ENCODE peak calls at places on chromosomes 13 and 19, in five cellular contexts. K is PC-3, C is MM.1S, H is hepatocyte, W is Karpas-422. M is an unnamed sample.

GRCh38 chr13:51315658-51316057 is 23.8 kb upstream of the SERPINE3 start:
- DNase-seq in K (no peak), C (no peak), H (no peak), W (no peak), M (peak; percentile 53)

GRCh38 chr19:43519436-43520088 is 7.4 kb downstream of the ETHE1 start:
- DNase-seq in K (peak; percentile 83), C (peak; percentile 72), H (peak; percentile 92), W (peak; percentile 89), M (peak; percentile 94)

GRCh38 chr13:24281188-24282008 is 28.0 kb upstream of the C1QTNF9 start:
- DNase-seq in K (no peak), C (no peak), H (no peak), W (no peak), M (no peak)

GRCh38 chr13:74197686-74198085 is 63.5 kb upstream of the KLF12 start:
- DNase-seq in K (no peak), C (no peak), H (no peak), W (no peak), M (no peak)

GRCh38 chr19:46616631-46617322 is 8.1 kb downstream of the PTGIR start:
- DNase-seq in K (peak; percentile 65), C (no peak), H (peak; percentile 83), W (peak; percentile 48), M (peak; percentile 76)

GRCh38 chr19:18058208-18059009 is 28.3 kb downstream of the IL12RB1 start:
- DNase-seq in K (peak; percentile 80), C (peak; percentile 54), H (peak; percentile 89), W (peak; percentile 93), M (peak; percentile 87)

GRCh38 chr13:99323488-99323887 is 16.3 kb upstream of the GPR183 start:
- DNase-seq in K (peak; percentile 48), C (no peak), H (no peak), W (no peak), M (peak; percentile 50)

GRCh38 chr13:20826301-20826700 is 52.5 kb upstream of the EEF1AKMT1 start:
- DNase-seq in K (no peak), C (no peak), H (no peak), W (no peak), M (no peak)

GRCh38 chr19:8209111-8209964 is at the start of gene CERS4:
- DNase-seq in K (peak; percentile 52), C (no peak), H (peak; percentile 96), W (peak; percentile 85), M (peak; percentile 32)

GRCh38 chr13:40660270-40660669 is 6.2 kb downstream of the FOXO1 start:
- DNase-seq in K (no peak), C (no peak), H (no peak), W (no peak), M (no peak)

GRCh38 chr13:44540761-44541434 is 35.2 kb downstream of the TSC22D1 start:
- DNase-seq in K (no peak), C (no peak), H (no peak), W (no peak), M (no peak)

GRCh38 chr13:50377726-50378270 is 362.6 kb downstream of the KCNRG start:
- DNase-seq in K (no peak), C (no peak), H (no peak), W (no peak), M (no peak)

GRCh38 chr13:24626449-24626848 is 53.8 kb upstream of the ATP12A start:
- DNase-seq in K (no peak), C (no peak), H (no peak), W (no peak), M (no peak)

GRCh38 chr19:8403820-8404109 is 9.3 kb upstream of the MARCHF2 start:
- DNase-seq in K (no peak), C (no peak), H (no peak), W (no peak), M (no peak)

GRCh38 chr13:20714161-20714560 is 10.7 kb downstream of the IL17D start:
- DNase-seq in K (no peak), C (no peak), H (no peak), W (no peak), M (peak; percentile 83)

GRCh38 chr19:41968751-41969150 is 9.6 kb upstream of the RABAC1 start:
- DNase-seq in K (no peak), C (no peak), H (no peak), W (no peak), M (no peak)

GRCh38 chr19:49431330-49431749 is 6.2 kb downstream of the GFY start:
- DNase-seq in K (no peak), C (no peak), H (no peak), W (peak; percentile 87), M (no peak)

GRCh38 chr19:58319241-58319640 is 7.6 kb upstream of the ZSCAN22 start:
- DNase-seq in K (no peak), C (no peak), H (no peak), W (no peak), M (no peak)

GRCh38 chr13:110103479-110103878 is 203.5 kb downstream of the COL4A1 start:
- DNase-seq in K (peak; percentile 37), C (no peak), H (no peak), W (no peak), M (peak; percentile 52)
- H2AFZ ChIP-seq in K (no peak overlapping the region), C (no peak overlapping the region), H (no peak overlapping the region), W (no peak overlapping the region), M (no peak overlapping the region)

GRCh38 chr13:92315265-92315664 is 911.3 kb upstream of the GPC6 start:
- DNase-seq in K (no peak), C (peak; percentile 12), H (no peak), W (no peak), M (no peak)
- H3K9me2 ChIP-seq in K (no peaks in the 10 kb centered on the region), C (no peaks in the 10 kb centered on the region), H (no peaks in the 10 kb centered on the region), W (no peaks in the 10 kb centered on the region), M (no peaks in the 10 kb centered on the region)

GRCh38 chr19:709196-709964 is 645 bp downstream of the PALM start:
- DNase-seq in K (no peak), C (no peak), H (peak; percentile 42), W (no peak), M (no peak)

GRCh38 chr19:710767-711166 is 2.0 kb downstream of the PALM start:
- DNase-seq in K (no peak), C (no peak), H (no peak), W (no peak), M (no peak)

GRCh38 chr19:708154-709141 is at the start of gene PALM:
- DNase-seq in K (peak; percentile 15), C (no peak), H (peak; percentile 80), W (no peak), M (no peak)

GRCh38 chr19:711224-711623 is 2.5 kb downstream of the PALM start:
- DNase-seq in K (no peak), C (no peak), H (no peak), W (no peak), M (no peak)

GRCh38 chr19:709965-710714 is 1.4 kb downstream of the PALM start:
- DNase-seq in K (no peak), C (no peak), H (peak; percentile 45), W (no peak), M (no peak)
- H3K27ac ChIP-seq in K (no peak overlapping the region), C (no peak overlapping the region), H (peak overlapping the region; percentile 71), W (no peak overlapping the region), M (no peak overlapping the region)

GRCh38 chr19:53381376-53381775 is 13.6 kb upstream of the ZNF765 start:
- DNase-seq in K (no peak), C (no peak), H (no peak), W (no peak), M (no peak)
- H2AFZ ChIP-seq in K (no peak overlapping the region), C (no peak overlapping the region), H (no peak overlapping the region), W (no peak overlapping the region), M (no peak overlapping the region)

DNA sequence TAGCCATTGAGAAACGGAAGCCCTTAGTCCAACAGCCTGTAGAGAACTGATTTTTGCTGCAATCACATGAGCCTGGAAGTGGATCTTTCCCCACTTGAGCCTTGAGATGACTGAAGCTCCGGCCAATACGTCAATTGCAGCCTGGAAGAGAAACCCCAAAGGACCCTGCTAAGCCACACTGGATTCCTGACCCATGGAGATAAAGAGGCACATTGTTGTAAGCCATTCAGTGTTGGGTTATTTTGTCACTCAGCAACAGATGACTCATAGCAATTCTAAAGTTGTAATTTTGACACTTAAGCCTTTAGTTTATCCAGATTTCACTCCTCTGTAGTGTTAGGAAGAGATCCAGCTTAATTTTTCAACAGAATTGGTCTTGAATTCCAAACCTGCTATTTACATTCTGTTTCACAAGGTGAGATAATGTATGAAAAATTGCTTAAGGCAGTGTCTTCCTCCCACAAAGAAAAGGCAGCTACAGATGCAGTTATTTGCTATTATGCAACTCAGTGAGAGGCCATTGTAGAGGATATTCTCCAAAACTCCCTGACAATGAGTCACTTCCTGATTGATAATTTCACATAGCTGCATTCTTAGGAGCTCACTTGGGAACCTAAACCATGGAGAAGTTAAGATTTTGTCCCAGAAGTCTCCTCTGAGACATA is 59.4 kb upstream of the TSHZ3 start:
- DNase-seq in K (peak; percentile 36), C (no peak), H (peak; percentile 38), W (no peak), M (peak; percentile 90)
- H3K9me2 ChIP-seq in K (no peaks in the 10 kb centered on the region), C (no peaks in the 10 kb centered on the region), H (no peaks in the 10 kb centered on the region), W (no peaks in the 10 kb centered on the region), M (no peaks in the 10 kb centered on the region)

DNA sequence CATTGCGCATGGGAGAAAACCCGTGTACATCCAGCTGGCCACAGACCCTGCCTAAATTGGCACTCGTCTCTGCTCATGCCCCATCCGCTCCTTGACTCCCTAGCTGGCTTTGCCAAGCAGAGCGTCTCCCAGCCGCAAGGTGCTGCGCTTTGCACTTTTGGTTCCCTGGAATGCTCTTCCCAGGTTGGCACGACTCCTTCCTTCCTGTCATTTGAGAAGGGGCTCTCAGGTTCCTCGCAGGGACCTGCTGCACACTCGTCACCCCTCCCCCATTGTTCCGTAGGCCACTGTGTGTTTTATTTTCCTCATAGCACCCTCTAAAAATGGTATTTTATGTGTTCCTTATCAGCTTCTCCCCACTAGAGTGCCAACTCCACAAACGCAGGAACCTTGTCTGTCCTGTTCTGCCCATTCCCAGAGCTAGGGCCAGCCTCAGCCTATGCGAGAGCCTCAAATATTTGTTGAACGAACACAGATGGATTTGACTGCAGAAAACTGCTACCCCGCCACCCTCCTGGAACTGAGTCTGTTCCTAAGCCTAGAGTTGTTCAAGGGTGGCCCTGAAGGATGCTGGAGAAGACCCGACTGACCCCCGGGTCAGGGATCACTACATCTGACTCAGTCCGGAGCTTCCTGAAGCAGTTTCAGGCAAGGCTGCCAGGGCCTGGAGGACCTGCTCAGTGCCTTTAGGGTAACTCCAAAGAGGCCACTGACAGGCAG is 8.4 kb upstream of the CEBPA start:
- DNase-seq in K (peak; percentile 66), C (no peak), H (no peak), W (no peak), M (no peak)
- H3K27ac ChIP-seq in K (peak overlapping the region; percentile 29), C (no peak overlapping the region), H (peak overlapping the region; percentile 26), W (no peak overlapping the region), M (no peak overlapping the region)

GRCh38 chr13:65347420-65348030 is 1882.6 kb downstream of the PCDH9 start:
- DNase-seq in K (no peak), C (no peak), H (no peak), W (no peak), M (no peak)
- H2AFZ ChIP-seq in K (no peak overlapping the region), C (no peak overlapping the region), H (no peak overlapping the region), W (peak overlapping the region; percentile 88), M (no peak overlapping the region)

DNA sequence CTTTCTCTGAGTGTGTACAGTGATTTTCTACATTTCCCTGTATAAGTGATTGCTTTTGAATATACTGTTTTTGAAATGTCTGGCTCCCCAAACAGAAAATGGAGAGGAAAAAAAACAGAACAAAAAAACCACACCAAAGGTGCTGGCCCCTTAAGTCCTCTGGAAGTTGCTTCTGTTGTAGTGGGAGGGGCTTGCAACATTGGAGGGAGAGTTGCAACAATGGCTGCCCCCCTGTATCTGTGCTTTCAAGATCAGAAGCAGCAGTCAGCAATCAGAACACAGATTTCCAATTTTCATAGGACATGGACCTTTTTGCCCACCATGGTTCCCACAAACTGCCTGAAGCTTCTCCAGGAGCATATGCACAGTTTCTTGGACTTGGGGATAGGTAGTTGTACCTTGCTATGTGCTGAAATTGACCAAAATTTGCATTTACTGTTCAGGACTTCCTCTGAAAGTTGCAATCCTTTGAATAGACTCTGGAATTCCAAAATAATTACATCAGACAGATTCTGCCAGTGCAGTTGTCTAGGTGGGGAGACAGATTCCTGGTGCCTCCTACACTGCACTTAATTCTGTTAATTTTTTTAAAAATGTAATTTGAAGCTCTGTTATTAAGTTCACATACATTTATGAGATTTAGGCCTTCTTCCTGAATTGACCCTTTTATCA is 13.8 kb downstream of the BIVM start:
- DNase-seq in K (no peak), C (no peak), H (no peak), W (no peak), M (peak; percentile 44)
- H3K9me2 ChIP-seq in K (no peaks in the 10 kb centered on the region), C (no peaks in the 10 kb centered on the region), H (no peaks in the 10 kb centered on the region), W (no peaks in the 10 kb centered on the region), M (no peaks in the 10 kb centered on the region)